ENCODE peak calls at places on chromosome 1, in seven cellular contexts. One of them, this sample, is unnamed.

GRCh38 chr1:109923131-109923945 is 12.7 kb downstream of the CSF1 start:
- DNase-seq in dermis microvascular lymphatic vessel endothelial cell: no peak
- DNase-seq in HS-5: no peak
- DNase-seq in activated CD4-positive, alpha-beta T cell treated with anti-CD3 and anti-CD28 coated beads, Interleukin-2, amount 10 ng/mL, durations not matched to agents 7 days and 5 days: no peak
- DNase-seq in GM12865: peak
- DNase-seq in activated CD8-positive, alpha-beta memory T cell treated with anti-CD3 and anti-CD28 coated beads for 1 hour: no peak
- DNase-seq in HT-29: peak
- DNase-seq in this sample: no peak

GRCh38 chr1:6490181-6491075 is 1.0 kb downstream of the PLEKHG5 start:
- DNase-seq in activated CD8-positive, alpha-beta memory T cell treated with anti-CD3 and anti-CD28 coated beads for 1 hour: peak
- DNase-seq in activated CD4-positive, alpha-beta T cell treated with anti-CD3 and anti-CD28 coated beads, Interleukin-2, amount 10 ng/mL, durations not matched to agents 7 days and 5 days: peak
- DNase-seq in HS-5: no peak
- DNase-seq in GM12865: peak
- DNase-seq in HT-29: peak
- DNase-seq in dermis microvascular lymphatic vessel endothelial cell: peak
- DNase-seq in this sample: peak

GRCh38 chr1:86517336-86517735 is 29.5 kb upstream of the CLCA4 start:
- DNase-seq in activated CD4-positive, alpha-beta T cell treated with anti-CD3 and anti-CD28 coated beads, Interleukin-2, amount 10 ng/mL, durations not matched to agents 7 days and 5 days: no peak
- DNase-seq in activated CD8-positive, alpha-beta memory T cell treated with anti-CD3 and anti-CD28 coated beads for 1 hour: no peak
- DNase-seq in dermis microvascular lymphatic vessel endothelial cell: no peak
- DNase-seq in GM12865: no peak
- DNase-seq in HT-29: peak
- DNase-seq in HS-5: no peak
- DNase-seq in this sample: peak

GRCh38 chr1:45924736-45925135 is 121.3 kb downstream of the MAST2 start:
- DNase-seq in GM12865: no peak
- DNase-seq in activated CD8-positive, alpha-beta memory T cell treated with anti-CD3 and anti-CD28 coated beads for 1 hour: no peak
- DNase-seq in HT-29: peak
- DNase-seq in activated CD4-positive, alpha-beta T cell treated with anti-CD3 and anti-CD28 coated beads, Interleukin-2, amount 10 ng/mL, durations not matched to agents 7 days and 5 days: no peak
- DNase-seq in dermis microvascular lymphatic vessel endothelial cell: no peak
- DNase-seq in HS-5: no peak
- DNase-seq in this sample: peak

GRCh38 chr1:41682845-41683630 is 198.6 kb upstream of the EDN2 start:
- DNase-seq in HS-5: no peak
- DNase-seq in activated CD8-positive, alpha-beta memory T cell treated with anti-CD3 and anti-CD28 coated beads for 1 hour: no peak
- DNase-seq in dermis microvascular lymphatic vessel endothelial cell: no peak
- DNase-seq in GM12865: no peak
- DNase-seq in activated CD4-positive, alpha-beta T cell treated with anti-CD3 and anti-CD28 coated beads, Interleukin-2, amount 10 ng/mL, durations not matched to agents 7 days and 5 days: no peak
- DNase-seq in HT-29: no peak
- DNase-seq in this sample: no peak

GRCh38 chr1:74205236-74205635 is 7.2 kb downstream of the FPGT start:
- DNase-seq in GM12865: no peak
- DNase-seq in activated CD4-positive, alpha-beta T cell treated with anti-CD3 and anti-CD28 coated beads, Interleukin-2, amount 10 ng/mL, durations not matched to agents 7 days and 5 days: no peak
- DNase-seq in HS-5: no peak
- DNase-seq in activated CD8-positive, alpha-beta memory T cell treated with anti-CD3 and anti-CD28 coated beads for 1 hour: no peak
- DNase-seq in HT-29: no peak
- DNase-seq in dermis microvascular lymphatic vessel endothelial cell: no peak
- DNase-seq in this sample: peak

GRCh38 chr1:154334647-154335350 is 9.5 kb downstream of the ATP8B2 start:
- DNase-seq in activated CD4-positive, alpha-beta T cell treated with anti-CD3 and anti-CD28 coated beads, Interleukin-2, amount 10 ng/mL, durations not matched to agents 7 days and 5 days: peak
- DNase-seq in HS-5: no peak
- DNase-seq in activated CD8-positive, alpha-beta memory T cell treated with anti-CD3 and anti-CD28 coated beads for 1 hour: peak
- DNase-seq in dermis microvascular lymphatic vessel endothelial cell: peak
- DNase-seq in HT-29: peak
- DNase-seq in GM12865: peak
- DNase-seq in this sample: peak

GRCh38 chr1:116334868-116335649 is 38.0 kb upstream of the ATP1A1 start:
- DNase-seq in HS-5: no peak
- DNase-seq in dermis microvascular lymphatic vessel endothelial cell: peak
- DNase-seq in GM12865: no peak
- DNase-seq in HT-29: no peak
- DNase-seq in activated CD4-positive, alpha-beta T cell treated with anti-CD3 and anti-CD28 coated beads, Interleukin-2, amount 10 ng/mL, durations not matched to agents 7 days and 5 days: no peak
- DNase-seq in activated CD8-positive, alpha-beta memory T cell treated with anti-CD3 and anti-CD28 coated beads for 1 hour: no peak
- DNase-seq in this sample: no peak

GRCh38 chr1:108841703-108842102 is 15.2 kb downstream of the AKNAD1 start:
- DNase-seq in dermis microvascular lymphatic vessel endothelial cell: no peak
- DNase-seq in GM12865: no peak
- DNase-seq in HT-29: no peak
- DNase-seq in HS-5: no peak
- DNase-seq in activated CD4-positive, alpha-beta T cell treated with anti-CD3 and anti-CD28 coated beads, Interleukin-2, amount 10 ng/mL, durations not matched to agents 7 days and 5 days: no peak
- DNase-seq in activated CD8-positive, alpha-beta memory T cell treated with anti-CD3 and anti-CD28 coated beads for 1 hour: no peak
- DNase-seq in this sample: no peak

GRCh38 chr1:7585216-7585907 is 185.7 kb upstream of the VAMP3 start:
- DNase-seq in activated CD4-positive, alpha-beta T cell treated with anti-CD3 and anti-CD28 coated beads, Interleukin-2, amount 10 ng/mL, durations not matched to agents 7 days and 5 days: no peak
- DNase-seq in GM12865: no peak
- DNase-seq in activated CD8-positive, alpha-beta memory T cell treated with anti-CD3 and anti-CD28 coated beads for 1 hour: no peak
- DNase-seq in HS-5: no peak
- DNase-seq in HT-29: no peak
- DNase-seq in dermis microvascular lymphatic vessel endothelial cell: no peak
- DNase-seq in this sample: no peak

GRCh38 chr1:152878042-152878441 is at the start of gene SMCP:
- DNase-seq in HT-29: peak
- DNase-seq in HS-5: no peak
- DNase-seq in activated CD8-positive, alpha-beta memory T cell treated with anti-CD3 and anti-CD28 coated beads for 1 hour: no peak
- DNase-seq in activated CD4-positive, alpha-beta T cell treated with anti-CD3 and anti-CD28 coated beads, Interleukin-2, amount 10 ng/mL, durations not matched to agents 7 days and 5 days: peak
- DNase-seq in dermis microvascular lymphatic vessel endothelial cell: no peak
- DNase-seq in GM12865: peak
- DNase-seq in this sample: no peak

GRCh38 chr1:24345334-24345733 is 26.2 kb downstream of the GRHL3 start:
- DNase-seq in activated CD8-positive, alpha-beta memory T cell treated with anti-CD3 and anti-CD28 coated beads for 1 hour: no peak
- DNase-seq in HS-5: no peak
- DNase-seq in activated CD4-positive, alpha-beta T cell treated with anti-CD3 and anti-CD28 coated beads, Interleukin-2, amount 10 ng/mL, durations not matched to agents 7 days and 5 days: no peak
- DNase-seq in GM12865: no peak
- DNase-seq in dermis microvascular lymphatic vessel endothelial cell: no peak
- DNase-seq in HT-29: no peak
- DNase-seq in this sample: no peak

GRCh38 chr1:155183775-155184221 is 10.1 kb downstream of the TRIM46 start:
- DNase-seq in activated CD8-positive, alpha-beta memory T cell treated with anti-CD3 and anti-CD28 coated beads for 1 hour: no peak
- DNase-seq in dermis microvascular lymphatic vessel endothelial cell: no peak
- DNase-seq in HT-29: no peak
- DNase-seq in activated CD4-positive, alpha-beta T cell treated with anti-CD3 and anti-CD28 coated beads, Interleukin-2, amount 10 ng/mL, durations not matched to agents 7 days and 5 days: no peak
- DNase-seq in HS-5: no peak
- DNase-seq in GM12865: no peak
- DNase-seq in this sample: no peak

GRCh38 chr1:50369830-50370229 is 53.4 kb downstream of the DMRTA2 start:
- DNase-seq in activated CD4-positive, alpha-beta T cell treated with anti-CD3 and anti-CD28 coated beads, Interleukin-2, amount 10 ng/mL, durations not matched to agents 7 days and 5 days: no peak
- DNase-seq in dermis microvascular lymphatic vessel endothelial cell: peak
- DNase-seq in HS-5: no peak
- DNase-seq in GM12865: no peak
- DNase-seq in activated CD8-positive, alpha-beta memory T cell treated with anti-CD3 and anti-CD28 coated beads for 1 hour: no peak
- DNase-seq in HT-29: peak
- DNase-seq in this sample: no peak

GRCh38 chr1:110477041-110477440 is 26.1 kb downstream of the PROK1 start:
- DNase-seq in HS-5: peak
- DNase-seq in dermis microvascular lymphatic vessel endothelial cell: peak
- DNase-seq in HT-29: peak
- DNase-seq in activated CD4-positive, alpha-beta T cell treated with anti-CD3 and anti-CD28 coated beads, Interleukin-2, amount 10 ng/mL, durations not matched to agents 7 days and 5 days: no peak
- DNase-seq in activated CD8-positive, alpha-beta memory T cell treated with anti-CD3 and anti-CD28 coated beads for 1 hour: no peak
- DNase-seq in GM12865: no peak
- DNase-seq in this sample: peak

GRCh38 chr1:204438628-204439027 is 27.0 kb upstream of the PPP1R15B start:
- DNase-seq in GM12865: no peak
- DNase-seq in HT-29: peak
- DNase-seq in activated CD8-positive, alpha-beta memory T cell treated with anti-CD3 and anti-CD28 coated beads for 1 hour: no peak
- DNase-seq in activated CD4-positive, alpha-beta T cell treated with anti-CD3 and anti-CD28 coated beads, Interleukin-2, amount 10 ng/mL, durations not matched to agents 7 days and 5 days: no peak
- DNase-seq in HS-5: peak
- DNase-seq in dermis microvascular lymphatic vessel endothelial cell: peak
- DNase-seq in this sample: peak

GRCh38 chr1:177307771-177308170 is 137.0 kb downstream of the BRINP2 start:
- DNase-seq in GM12865: no peak
- DNase-seq in activated CD8-positive, alpha-beta memory T cell treated with anti-CD3 and anti-CD28 coated beads for 1 hour: no peak
- DNase-seq in activated CD4-positive, alpha-beta T cell treated with anti-CD3 and anti-CD28 coated beads, Interleukin-2, amount 10 ng/mL, durations not matched to agents 7 days and 5 days: no peak
- DNase-seq in HT-29: no peak
- DNase-seq in HS-5: peak
- DNase-seq in dermis microvascular lymphatic vessel endothelial cell: no peak
- DNase-seq in this sample: peak

GRCh38 chr1:4006676-4007374 is 106.8 kb upstream of the C1orf174 start:
- DNase-seq in GM12865: no peak
- DNase-seq in activated CD4-positive, alpha-beta T cell treated with anti-CD3 and anti-CD28 coated beads, Interleukin-2, amount 10 ng/mL, durations not matched to agents 7 days and 5 days: no peak
- DNase-seq in dermis microvascular lymphatic vessel endothelial cell: no peak
- DNase-seq in HS-5: no peak
- DNase-seq in activated CD8-positive, alpha-beta memory T cell treated with anti-CD3 and anti-CD28 coated beads for 1 hour: no peak
- DNase-seq in HT-29: no peak
- DNase-seq in this sample: no peak

GRCh38 chr1:62082456-62083363 is 111.9 kb upstream of the L1TD1 start:
- DNase-seq in GM12865: peak
- DNase-seq in HT-29: peak
- DNase-seq in HS-5: peak
- DNase-seq in dermis microvascular lymphatic vessel endothelial cell: peak
- DNase-seq in activated CD8-positive, alpha-beta memory T cell treated with anti-CD3 and anti-CD28 coated beads for 1 hour: peak
- DNase-seq in activated CD4-positive, alpha-beta T cell treated with anti-CD3 and anti-CD28 coated beads, Interleukin-2, amount 10 ng/mL, durations not matched to agents 7 days and 5 days: peak
- DNase-seq in this sample: peak

GRCh38 chr1:87820667-87821066 is 492.0 kb downstream of the LMO4 start:
- DNase-seq in HS-5: no peak
- DNase-seq in HT-29: no peak
- DNase-seq in GM12865: no peak
- DNase-seq in activated CD4-positive, alpha-beta T cell treated with anti-CD3 and anti-CD28 coated beads, Interleukin-2, amount 10 ng/mL, durations not matched to agents 7 days and 5 days: no peak
- DNase-seq in dermis microvascular lymphatic vessel endothelial cell: no peak
- DNase-seq in activated CD8-positive, alpha-beta memory T cell treated with anti-CD3 and anti-CD28 coated beads for 1 hour: no peak
- DNase-seq in this sample: no peak

GRCh38 chr1:93346472-93346991 is 825 bp downstream of the DR1 start:
- DNase-seq in activated CD4-positive, alpha-beta T cell treated with anti-CD3 and anti-CD28 coated beads, Interleukin-2, amount 10 ng/mL, durations not matched to agents 7 days and 5 days: peak
- DNase-seq in HT-29: peak
- DNase-seq in activated CD8-positive, alpha-beta memory T cell treated with anti-CD3 and anti-CD28 coated beads for 1 hour: no peak
- DNase-seq in GM12865: peak
- DNase-seq in dermis microvascular lymphatic vessel endothelial cell: peak
- DNase-seq in HS-5: no peak
- DNase-seq in this sample: no peak

GRCh38 chr1:53046930-53047329 is 15.1 kb upstream of the PODN start:
- DNase-seq in HT-29: peak
- DNase-seq in activated CD8-positive, alpha-beta memory T cell treated with anti-CD3 and anti-CD28 coated beads for 1 hour: no peak
- DNase-seq in dermis microvascular lymphatic vessel endothelial cell: peak
- DNase-seq in GM12865: no peak
- DNase-seq in activated CD4-positive, alpha-beta T cell treated with anti-CD3 and anti-CD28 coated beads, Interleukin-2, amount 10 ng/mL, durations not matched to agents 7 days and 5 days: no peak
- DNase-seq in HS-5: peak
- DNase-seq in this sample: no peak